ENCODE peak calls at places on chromosome 19, in five cellular contexts. J, O, H, S and L are unnamed samples.

GRCh38 chr19:6480843-6481415 is 658 bp downstream of the DENND1C start:
- DNase-seq in J (no peak), O (no peak), H (no peak), S (no peak), L (no peak)

GRCh38 chr19:47679922-47680857 is 33.0 kb upstream of the EHD2 start:
- DNase-seq in J (no peak), O (no peak), H (no peak), S (no peak), L (no peak)

GRCh38 chr19:50703915-50704548 is 15.6 kb downstream of the SHANK1 start:
- DNase-seq in J (no peak), O (no peak), H (peak), S (no peak), L (no peak)

GRCh38 chr19:31408460-31409124 is 59.4 kb upstream of the TSHZ3 start:
- DNase-seq in J (no peak), O (peak), H (no peak), S (no peak), L (no peak)

GRCh38 chr19:49440439-49441209 is 703 bp downstream of the SLC17A7 start:
- DNase-seq in J (no peak), O (no peak), H (no peak), S (no peak), L (no peak)

GRCh38 chr19:6887326-6887725 is at the start of gene ADGRE1:
- DNase-seq in J (no peak), O (no peak), H (no peak), S (no peak), L (no peak)

GRCh38 chr19:51462276-51462675 is 4.0 kb upstream of the SIGLEC8 start:
- DNase-seq in J (no peak), O (peak), H (no peak), S (no peak), L (no peak)

GRCh38 chr19:38173324-38174041 is 50.5 kb downstream of the DPF1 start:
- DNase-seq in J (no peak), O (no peak), H (no peak), S (peak), L (no peak)

GRCh38 chr19:37355901-37356300 is 15.0 kb upstream of the ZNF527 start:
- DNase-seq in J (no peak), O (no peak), H (no peak), S (no peak), L (no peak)

GRCh38 chr19:33796164-33797100 is at the start of gene KCTD15:
- DNase-seq in J (peak), O (no peak), H (peak), S (no peak), L (no peak)

GRCh38 chr19:32829345-32829896 is 40.1 kb downstream of the SLC7A9 start:
- DNase-seq in J (no peak), O (no peak), H (no peak), S (no peak), L (no peak)

GRCh38 chr19:3254520-3254919 is 30.1 kb downstream of the CELF5 start:
- DNase-seq in J (no peak), O (no peak), H (no peak), S (no peak), L (no peak)

GRCh38 chr19:33438987-33439781 is 65.7 kb downstream of the CEBPG start:
- DNase-seq in J (peak), O (peak), H (no peak), S (no peak), L (no peak)

GRCh38 chr19:30084390-30084819 is 142.4 kb downstream of the URI1 start:
- DNase-seq in J (no peak), O (peak), H (no peak), S (no peak), L (no peak)

GRCh38 chr19:50162988-50163387 is at the start of gene IZUMO2:
- DNase-seq in J (no peak), O (no peak), H (no peak), S (no peak), L (no peak)

GRCh38 chr19:15448778-15449619 is 757 bp downstream of the WIZ start:
- DNase-seq in J (peak), O (no peak), H (no peak), S (no peak), L (peak)

GRCh38 chr19:46134527-46134926 is 10.0 kb upstream of the IGFL3 start:
- DNase-seq in J (no peak), O (no peak), H (no peak), S (no peak), L (no peak)

GRCh38 chr19:21321134-21321533 is 8.1 kb downstream of the ZNF708 start:
- DNase-seq in J (no peak), O (no peak), H (no peak), S (no peak), L (no peak)

GRCh38 chr19:11849264-11849615 is 714 bp downstream of the ZNF439 start:
- DNase-seq in J (no peak), O (no peak), H (no peak), S (no peak), L (no peak)

GRCh38 chr19:19444694-19445155 is 39.2 kb downstream of the GATAD2A start:
- DNase-seq in J (no peak), O (peak), H (no peak), S (no peak), L (no peak)

GRCh38 chr19:13788991-13789390 is 6.3 kb upstream of the ZSWIM4 start:
- DNase-seq in J (no peak), O (no peak), H (no peak), S (no peak), L (peak)

GRCh38 chr19:43462887-43463380 is 2.5 kb downstream of the LYPD3 start:
- DNase-seq in J (no peak), O (no peak), H (no peak), S (no peak), L (no peak)

GRCh38 chr19:4445963-4446668 is 11.5 kb downstream of the UBXN6 start:
- DNase-seq in J (peak), O (no peak), H (no peak), S (no peak), L (no peak)